ENCODE peak calls at places on chromosomes 13 and 19, in four cellular contexts. One of them, this sample, is unnamed. For H3K27me3, the result is how much of the 10 kb centered on the place peaks cover.

GRCh38 chr19:38550376-38550775 is 67.4 kb downstream of the MAP4K1 start:
- DNase-seq in transverse colon: no peak
- DNase-seq in tibial nerve: no peak
- DNase-seq in sigmoid colon: no peak
- DNase-seq in this sample: no peak

GRCh38 chr19:16190198-16190597 is 5.0 kb downstream of the FAM32A start:
- DNase-seq in sigmoid colon: no peak
- DNase-seq in transverse colon: no peak
- DNase-seq in tibial nerve: no peak
- DNase-seq in this sample: no peak

GRCh38 chr19:30103981-30104380 is 161.9 kb downstream of the URI1 start:
- DNase-seq in transverse colon: no peak
- DNase-seq in sigmoid colon: no peak
- DNase-seq in tibial nerve: no peak
- DNase-seq in this sample: no peak

GRCh38 chr13:96575423-96576320 is 418.6 kb downstream of the OXGR1 start:
- DNase-seq in sigmoid colon: no peak
- DNase-seq in transverse colon: no peak
- DNase-seq in tibial nerve: no peak
- DNase-seq in this sample: no peak

GRCh38 chr19:29832801-29833200 is 21.0 kb downstream of the CCNE1 start:
- DNase-seq in tibial nerve: no peak
- DNase-seq in sigmoid colon: no peak
- DNase-seq in transverse colon: no peak
- DNase-seq in this sample: no peak

GRCh38 chr13:31032574-31033095 is 100.2 kb downstream of the TEX26 start:
- DNase-seq in transverse colon: no peak
- DNase-seq in tibial nerve: no peak
- DNase-seq in sigmoid colon: no peak
- DNase-seq in this sample: no peak

GRCh38 chr13:51861728-51862300 is at the start of gene CCDC70:
- DNase-seq in transverse colon: no peak
- DNase-seq in tibial nerve: no peak
- DNase-seq in sigmoid colon: no peak
- DNase-seq in this sample: no peak

GRCh38 chr13:112781881-112782361 is 92.1 kb downstream of the ATP11A start:
- DNase-seq in tibial nerve: no peak
- DNase-seq in transverse colon: no peak
- DNase-seq in sigmoid colon: peak
- DNase-seq in this sample: no peak

GRCh38 chr13:98977568-98978270 is at the start of gene DOCK9:
- DNase-seq in tibial nerve: peak
- DNase-seq in sigmoid colon: peak
- DNase-seq in transverse colon: peak
- DNase-seq in this sample: peak

GRCh38 chr13:105139380-105140285 is 1395.8 kb downstream of the EFNB2 start:
- DNase-seq in tibial nerve: no peak
- DNase-seq in transverse colon: peak
- DNase-seq in sigmoid colon: peak
- DNase-seq in this sample: no peak

GRCh38 chr13:97231118-97231831 is 9.1 kb downstream of the MBNL2 start:
- DNase-seq in transverse colon: no peak
- DNase-seq in sigmoid colon: no peak
- DNase-seq in tibial nerve: no peak
- DNase-seq in this sample: no peak

GRCh38 chr19:33397536-33398360 is 24.2 kb downstream of the CEBPG start:
- DNase-seq in transverse colon: no peak
- DNase-seq in tibial nerve: peak
- DNase-seq in sigmoid colon: peak
- DNase-seq in this sample: no peak

GRCh38 chr13:71017607-71018006 is 849.4 kb downstream of the DACH1 start:
- DNase-seq in tibial nerve: no peak
- DNase-seq in transverse colon: no peak
- DNase-seq in sigmoid colon: no peak
- DNase-seq in this sample: no peak

GRCh38 chr19:38035515-38036495 is 128.8 kb downstream of the SIPA1L3 start:
- DNase-seq in transverse colon: no peak
- DNase-seq in sigmoid colon: no peak
- DNase-seq in tibial nerve: no peak
- DNase-seq in this sample: peak

GRCh38 chr13:27966641-27967202 is 2.4 kb downstream of the CDX2 start:
- DNase-seq in tibial nerve: no peak
- DNase-seq in sigmoid colon: no peak
- DNase-seq in transverse colon: no peak
- DNase-seq in this sample: no peak

GRCh38 chr13:48585456-48585840 is 52.6 kb upstream of the RCBTB2 start:
- DNase-seq in sigmoid colon: no peak
- DNase-seq in transverse colon: peak
- DNase-seq in tibial nerve: no peak
- DNase-seq in this sample: no peak

GRCh38 chr13:25982908-25983307 is 68.9 kb downstream of the SHISA2 start:
- DNase-seq in sigmoid colon: no peak
- DNase-seq in tibial nerve: no peak
- DNase-seq in transverse colon: no peak
- DNase-seq in this sample: no peak

GRCh38 chr13:46622013-46622917 is 69.3 kb downstream of the LRCH1 start:
- DNase-seq in transverse colon: no peak
- DNase-seq in sigmoid colon: no peak
- DNase-seq in tibial nerve: no peak
- DNase-seq in this sample: no peak

GRCh38 chr13:100633461-100633860 is 41.1 kb downstream of the TMTC4 start:
- DNase-seq in transverse colon: no peak
- DNase-seq in tibial nerve: no peak
- DNase-seq in sigmoid colon: no peak
- DNase-seq in this sample: no peak

GRCh38 chr13:30186644-30187431 is 120.5 kb downstream of the KATNAL1 start:
- DNase-seq in transverse colon: no peak
- DNase-seq in sigmoid colon: no peak
- DNase-seq in tibial nerve: no peak
- DNase-seq in this sample: no peak

GRCh38 chr19:46574533-46574932 is 26.6 kb upstream of the CALM3 start:
- DNase-seq in tibial nerve: no peak
- DNase-seq in sigmoid colon: no peak
- DNase-seq in transverse colon: no peak
- DNase-seq in this sample: no peak

GRCh38 chr13:71339736-71340135 is 527.3 kb downstream of the DACH1 start:
- DNase-seq in sigmoid colon: no peak
- DNase-seq in transverse colon: no peak
- DNase-seq in tibial nerve: no peak
- DNase-seq in this sample: no peak

GRCh38 chr13:49443327-49443688 is 556 bp downstream of the CAB39L start:
- DNase-seq in tibial nerve: no peak
- DNase-seq in transverse colon: no peak
- DNase-seq in sigmoid colon: no peak
- DNase-seq in this sample: no peak

GRCh38 chr13:106205871-106206270 is 329.6 kb downstream of the EFNB2 start:
- DNase-seq in transverse colon: no peak
- DNase-seq in sigmoid colon: no peak
- DNase-seq in tibial nerve: no peak
- DNase-seq in this sample: no peak

GRCh38 chr19:46402725-46403124 is 10.6 kb downstream of the CCDC8 start:
- DNase-seq in tibial nerve: no peak
- DNase-seq in transverse colon: no peak
- DNase-seq in sigmoid colon: peak
- DNase-seq in this sample: no peak

GRCh38 chr13:34779171-34779570 is 162.9 kb upstream of the NBEA start:
- DNase-seq in sigmoid colon: no peak
- DNase-seq in transverse colon: no peak
- DNase-seq in tibial nerve: no peak
- DNase-seq in this sample: no peak

GRCh38 chr13:114109646-114110045 is 22.8 kb downstream of the RASA3 start:
- DNase-seq in tibial nerve: peak
- DNase-seq in sigmoid colon: peak
- DNase-seq in transverse colon: peak
- DNase-seq in this sample: peak

GRCh38 chr19:43726736-43727592 is 11.1 kb downstream of the IRGC start:
- DNase-seq in tibial nerve: no peak
- DNase-seq in transverse colon: no peak
- DNase-seq in sigmoid colon: no peak
- DNase-seq in this sample: no peak

GRCh38 chr19:39557791-39558622 is 18.0 kb upstream of the EID2 start:
- DNase-seq in tibial nerve: no peak
- DNase-seq in sigmoid colon: no peak
- DNase-seq in transverse colon: no peak
- DNase-seq in this sample: no peak

GRCh38 chr19:39563408-39563807 is 23.4 kb upstream of the EID2 start:
- DNase-seq in sigmoid colon: no peak
- DNase-seq in tibial nerve: no peak
- DNase-seq in transverse colon: no peak
- DNase-seq in this sample: no peak

GRCh38 chr19:39555883-39556282 is 15.9 kb upstream of the EID2 start:
- DNase-seq in tibial nerve: no peak
- DNase-seq in transverse colon: no peak
- DNase-seq in sigmoid colon: no peak
- DNase-seq in this sample: no peak

GRCh38 chr19:39554701-39555311 is 14.8 kb upstream of the EID2 start:
- DNase-seq in tibial nerve: no peak
- DNase-seq in sigmoid colon: no peak
- DNase-seq in transverse colon: no peak
- DNase-seq in this sample: no peak

DNA sequence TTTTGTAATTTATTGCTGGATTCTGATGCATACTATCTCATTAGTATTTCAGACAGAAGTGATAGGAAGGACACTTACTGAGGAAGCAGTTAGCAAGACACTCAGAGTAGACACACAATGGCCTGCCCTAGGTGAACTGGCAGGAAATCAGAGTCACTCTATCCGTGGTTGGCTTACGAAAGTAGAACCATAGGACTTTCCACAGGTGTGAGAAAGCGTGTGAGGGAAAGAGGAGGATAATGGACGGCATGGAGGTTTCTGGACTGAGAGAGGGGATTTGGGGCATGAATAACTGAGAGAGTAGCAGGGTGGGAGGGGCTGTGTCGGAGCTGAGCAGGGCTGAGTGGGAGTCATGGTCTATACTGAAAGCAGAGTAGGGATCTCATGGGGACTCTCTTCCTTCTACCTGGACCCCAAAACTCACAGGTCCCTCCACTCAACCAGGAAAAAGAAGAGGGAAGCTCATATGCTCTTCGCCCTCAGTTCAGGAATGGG is 18.7 kb upstream of the EID2 start:
- DNase-seq in transverse colon: no peak
- DNase-seq in sigmoid colon: no peak
- DNase-seq in tibial nerve: no peak
- DNase-seq in this sample: no peak
- H3K4me3 ChIP-seq in transverse colon: no peak
- H3K4me3 ChIP-seq in sigmoid colon: no peak
- H3K4me3 ChIP-seq in tibial nerve: no peak
- H3K4me3 ChIP-seq in this sample: no peak

GRCh38 chr19:41321600-41322270 is 11.8 kb downstream of the CCDC97 start:
- DNase-seq in sigmoid colon: peak
- DNase-seq in transverse colon: peak
- DNase-seq in tibial nerve: no peak
- DNase-seq in this sample: peak
- TF ChIP-seq EP300 in sigmoid colon: no peak
- TF ChIP-seq EP300 in transverse colon: no peak
- TF ChIP-seq EP300 in tibial nerve: no peak
- TF ChIP-seq EP300 in this sample: no peak

GRCh38 chr19:41688098-41688497 is at the start of gene CEACAM7:
- DNase-seq in tibial nerve: no peak
- DNase-seq in sigmoid colon: no peak
- DNase-seq in transverse colon: peak
- DNase-seq in this sample: no peak

GRCh38 chr19:41689993-41690800 is 2.1 kb upstream of the CEACAM7 start:
- DNase-seq in transverse colon: no peak
- DNase-seq in sigmoid colon: no peak
- DNase-seq in tibial nerve: no peak
- DNase-seq in this sample: no peak

GRCh38 chr19:41690801-41691065 is 2.7 kb upstream of the CEACAM7 start:
- DNase-seq in sigmoid colon: no peak
- DNase-seq in tibial nerve: no peak
- DNase-seq in transverse colon: no peak
- DNase-seq in this sample: no peak

GRCh38 chr19:41687419-41687818 is 651 bp downstream of the CEACAM7 start:
- DNase-seq in tibial nerve: no peak
- DNase-seq in transverse colon: no peak
- DNase-seq in sigmoid colon: no peak
- DNase-seq in this sample: no peak

GRCh38 chr19:41688687-41689086 is 617 bp upstream of the CEACAM7 start:
- DNase-seq in transverse colon: no peak
- DNase-seq in sigmoid colon: no peak
- DNase-seq in tibial nerve: no peak
- DNase-seq in this sample: no peak
- H3K27me3 ChIP-seq in transverse colon: under half
- H3K27me3 ChIP-seq in sigmoid colon: under half
- H3K27me3 ChIP-seq in tibial nerve: under half
- H3K27me3 ChIP-seq in this sample: under half

GRCh38 chr13:20832861-20833260 is 59.1 kb upstream of the EEF1AKMT1 start:
- DNase-seq in sigmoid colon: no peak
- DNase-seq in transverse colon: no peak
- DNase-seq in tibial nerve: no peak
- DNase-seq in this sample: no peak

GRCh38 chr13:20831254-20831653 is 57.5 kb upstream of the EEF1AKMT1 start:
- DNase-seq in sigmoid colon: no peak
- DNase-seq in transverse colon: no peak
- DNase-seq in tibial nerve: no peak
- DNase-seq in this sample: no peak

GRCh38 chr13:20833900-20834679 is 60.3 kb upstream of the EEF1AKMT1 start:
- DNase-seq in tibial nerve: no peak
- DNase-seq in transverse colon: no peak
- DNase-seq in sigmoid colon: no peak
- DNase-seq in this sample: no peak

GRCh38 chr13:20828540-20829364 is 55.0 kb upstream of the EEF1AKMT1 start:
- DNase-seq in sigmoid colon: no peak
- DNase-seq in tibial nerve: no peak
- DNase-seq in transverse colon: peak
- DNase-seq in this sample: no peak

DNA sequence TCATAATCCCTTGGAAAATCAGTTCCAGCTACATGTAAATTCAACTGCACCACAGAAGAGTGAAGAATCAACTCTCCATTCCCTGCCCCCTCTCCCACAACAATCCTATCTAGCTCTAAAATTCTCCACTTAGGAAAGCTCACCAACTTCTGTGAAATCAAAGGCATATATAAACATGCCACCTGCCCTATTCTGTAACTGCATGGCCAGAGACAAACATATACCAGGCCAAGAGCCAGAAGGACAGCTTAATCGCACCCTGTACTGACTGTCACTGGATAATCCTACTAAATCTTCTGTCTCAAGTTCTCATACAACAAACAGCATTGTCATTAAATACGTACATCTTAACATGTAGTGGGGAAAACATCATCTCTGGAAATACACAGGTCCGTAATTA is 58.2 kb upstream of the EEF1AKMT1 start:
- DNase-seq in transverse colon: no peak
- DNase-seq in tibial nerve: no peak
- DNase-seq in sigmoid colon: no peak
- DNase-seq in this sample: no peak
- H3K4me3 ChIP-seq in transverse colon: no peak
- H3K4me3 ChIP-seq in tibial nerve: no peak
- H3K4me3 ChIP-seq in sigmoid colon: no peak
- H3K4me3 ChIP-seq in this sample: no peak

This sample was measured in ovary.